ENCODE peak calls at places on chromosomes 12 and 14, in seven cellular contexts. F is body of pancreas; Y is A549; H is mesendoderm; Z is GM23338; U is CD8-positive, alpha-beta memory T cell; A is dorsolateral prefrontal cortex. P is an unnamed sample.

GRCh38 chr14:76894308-76894707 is 68.1 kb downstream of the LRRC74A start:
- DNase-seq in F (no peak), Y (no peak), H (peak; percentile 48), Z (peak; percentile 35), U (no peak), A (no peak), P (no peak)

GRCh38 chr12:45200497-45201043 is 15.3 kb upstream of the ANO6 start:
- DNase-seq in F (no peak), Y (no peak), H (no peak), Z (no peak), U (no peak), A (no peak), P (peak; percentile 81)

GRCh38 chr12:13220848-13221247 is 24.3 kb downstream of the EMP1 start:
- DNase-seq in F (no peak), Y (no peak), H (no peak), Z (no peak), U (no peak), A (no peak), P (no peak)

GRCh38 chr14:49863483-49864262 is 11.1 kb upstream of the NEMF start:
- DNase-seq in F (no peak), Y (no peak), H (peak; percentile 63), Z (peak; percentile 33), U (no peak), A (no peak), P (peak; percentile 58)

GRCh38 chr14:50821471-50822464 is 9.2 kb downstream of the NIN start:
- DNase-seq in F (peak; percentile 55), Y (no peak), H (no peak), Z (peak; percentile 55), U (peak; percentile 50), A (no peak), P (peak; percentile 63)

GRCh38 chr12:52279683-52280318 is 5.4 kb downstream of the KRT86 start:
- DNase-seq in F (no peak), Y (no peak), H (no peak), Z (no peak), U (no peak), A (peak; percentile 6), P (no peak)

GRCh38 chr12:132597333-132598283 is 12.8 kb downstream of the LRCOL1 start:
- DNase-seq in F (no peak), Y (peak; percentile 74), H (peak; percentile 74), Z (peak; percentile 73), U (peak; percentile 27), A (no peak), P (peak; percentile 27)

GRCh38 chr14:70601162-70601561 is 707 bp upstream of the MED6 start:
- DNase-seq in F (no peak), Y (peak; percentile 9), H (peak; percentile 45), Z (peak; percentile 16), U (no peak), A (no peak), P (no peak)

GRCh38 chr14:68820999-68821683 is 28.3 kb upstream of the ZFP36L1 start:
- DNase-seq in F (no peak), Y (no peak), H (no peak), Z (no peak), U (no peak), A (no peak), P (no peak)

GRCh38 chr14:35855886-35856481 is 29.8 kb downstream of the BRMS1L start:
- DNase-seq in F (no peak), Y (no peak), H (peak; percentile 1), Z (no peak), U (no peak), A (no peak), P (no peak)

GRCh38 chr14:60179296-60179924 is 14.2 kb upstream of the DHRS7 start:
- DNase-seq in F (no peak), Y (peak; percentile 21), H (no peak), Z (no peak), U (no peak), A (no peak), P (no peak)

GRCh38 chr12:124484526-124484953 is 82.9 kb downstream of the NCOR2 start:
- DNase-seq in F (no peak), Y (no peak), H (no peak), Z (no peak), U (no peak), A (no peak), P (peak; percentile 69)

GRCh38 chr12:124456652-124457152 is 110.7 kb downstream of the NCOR2 start:
- DNase-seq in F (no peak), Y (no peak), H (no peak), Z (no peak), U (peak; percentile 57), A (no peak), P (no peak)

GRCh38 chr12:10540776-10541205 is 35.1 kb downstream of the EIF2S3B start:
- DNase-seq in F (no peak), Y (no peak), H (no peak), Z (no peak), U (no peak), A (no peak), P (peak; percentile 47)

GRCh38 chr14:54342806-54343205 is 54.0 kb upstream of the CDKN3 start:
- DNase-seq in F (no peak), Y (no peak), H (no peak), Z (no peak), U (no peak), A (no peak), P (no peak)

GRCh38 chr12:57355734-57356133 is 75.1 kb downstream of the R3HDM2 start:
- DNase-seq in F (no peak), Y (no peak), H (no peak), Z (no peak), U (no peak), A (no peak), P (no peak)

GRCh38 chr12:125889742-125890141 is 824.5 kb downstream of the AACS start:
- DNase-seq in F (peak; percentile 64), Y (no peak), H (no peak), Z (no peak), U (no peak), A (peak; percentile 30), P (no peak)

GRCh38 chr14:85058170-85058569 is 471.8 kb upstream of the FLRT2 start:
- DNase-seq in F (no peak), Y (no peak), H (no peak), Z (no peak), U (no peak), A (no peak), P (no peak)

GRCh38 chr12:33322519-33322918 is 117.1 kb downstream of the SYT10 start:
- DNase-seq in F (no peak), Y (peak; percentile 9), H (no peak), Z (no peak), U (no peak), A (no peak), P (no peak)

GRCh38 chr12:65526311-65526710 is 247.8 kb downstream of the MSRB3 start:
- DNase-seq in F (no peak), Y (no peak), H (no peak), Z (no peak), U (no peak), A (no peak), P (no peak)

GRCh38 chr12:53500119-53500775 is 836 bp upstream of the TARBP2 start:
- DNase-seq in F (peak; percentile 85), Y (peak; percentile 50), H (no peak), Z (peak; percentile 40), U (no peak), A (no peak), P (no peak)

GRCh38 chr12:53500776-53501614 is at the start of gene TARBP2:
- DNase-seq in F (peak; percentile 99), Y (peak; percentile 100), H (peak; percentile 100), Z (peak; percentile 100), U (peak; percentile 95), A (peak; percentile 99), P (peak; percentile 99)

GRCh38 chr12:53502983-53503728 is 2.1 kb downstream of the TARBP2 start:
- DNase-seq in F (no peak), Y (no peak), H (no peak), Z (no peak), U (no peak), A (no peak), P (no peak)

GRCh38 chr12:53502331-53502730 is 1.2 kb downstream of the TARBP2 start:
- DNase-seq in F (no peak), Y (no peak), H (no peak), Z (no peak), U (no peak), A (no peak), P (no peak)

GRCh38 chr12:53501615-53502181 is 615 bp downstream of the TARBP2 start:
- DNase-seq in F (no peak), Y (no peak), H (no peak), Z (no peak), U (no peak), A (peak; percentile 92), P (no peak)
- H3K4me3 ChIP-seq in F (peak overlapping the region; percentile 60), Y (peak overlapping the region; percentile 64), H (peak overlapping the region; percentile 54), Z (peak overlapping the region; percentile 68), U (peak overlapping the region; percentile 66), A (peak overlapping the region; percentile 90), P (peak overlapping the region; percentile 100)

GRCh38 chr12:113468365-113469223 is 3.1 kb downstream of the LHX5 start:
- DNase-seq in F (no peak), Y (no peak), H (no peak), Z (peak; percentile 69), U (no peak), A (no peak), P (no peak)
- H3K4me3 ChIP-seq in F (no peak overlapping the region), Y (no peak overlapping the region), H (no peak overlapping the region), Z (peak overlapping the region; percentile 58), U (no peak overlapping the region), A (no peak overlapping the region), P (no peak overlapping the region)

GRCh38 chr12:111310076-111310870 is 58.6 kb downstream of the PHETA1 start:
- DNase-seq in F (no peak), Y (no peak), H (no peak), Z (no peak), U (no peak), A (no peak), P (no peak)

GRCh38 chr12:111309584-111309983 is 59.3 kb downstream of the PHETA1 start:
- DNase-seq in F (no peak), Y (no peak), H (no peak), Z (no peak), U (no peak), A (no peak), P (peak; percentile 57)

GRCh38 chr12:111311011-111311410 is 57.9 kb downstream of the PHETA1 start:
- DNase-seq in F (no peak), Y (no peak), H (no peak), Z (no peak), U (no peak), A (no peak), P (no peak)

GRCh38 chr12:111312016-111312415 is 56.9 kb downstream of the PHETA1 start:
- DNase-seq in F (no peak), Y (no peak), H (no peak), Z (no peak), U (no peak), A (no peak), P (no peak)

DNA sequence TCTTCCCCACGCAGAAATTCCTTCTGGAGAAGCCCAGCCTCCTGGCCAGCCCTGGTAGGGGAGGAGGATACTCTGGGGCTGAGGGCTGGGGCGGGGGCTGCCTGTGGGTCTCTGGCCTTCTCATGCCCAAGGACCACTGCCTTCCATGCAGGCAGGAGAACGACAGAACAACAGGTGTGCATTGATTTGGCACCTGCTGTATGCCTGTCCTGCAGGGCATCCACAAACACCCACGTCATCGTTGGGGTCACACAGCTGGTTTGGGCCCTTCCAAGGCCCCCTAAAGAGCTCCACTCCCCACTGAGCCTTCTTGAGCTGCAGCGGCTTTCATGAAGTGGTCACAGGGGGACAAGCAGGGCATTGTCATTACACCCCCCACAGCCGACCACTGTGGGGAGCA is 60.4 kb downstream of the PHETA1 start:
- DNase-seq in F (no peak), Y (no peak), H (no peak), Z (no peak), U (no peak), A (no peak), P (no peak)
- H3K4me3 ChIP-seq in F (no peak overlapping the region), Y (no peak overlapping the region), H (no peak overlapping the region), Z (no peak overlapping the region), U (no peak overlapping the region), A (no peak overlapping the region), P (no peak overlapping the region)

GRCh38 chr12:3431685-3432084 is 59.3 kb upstream of the PRMT8 start:
- DNase-seq in F (no peak), Y (no peak), H (no peak), Z (no peak), U (no peak), A (no peak), P (no peak)
- H3K4me3 ChIP-seq in F (no peak overlapping the region), Y (no peak overlapping the region), H (no peak overlapping the region), Z (no peak overlapping the region), U (no peak overlapping the region), A (no peak overlapping the region), P (no peak overlapping the region)